ENCODE peak calls at places on chromosomes 1 and 21, in five cellular contexts. U is GM12878, N is HepG2, M is GM12892, X is H1. B is an unnamed sample.

GRCh38 chr1:193763313-193763712 is 576.9 kb upstream of the B3GALT2 start:
- DNase-seq in M (no peak), U (no peak), N (no peak), X (no peak), B (no peak)

GRCh38 chr21:21816778-21817177 is 818.6 kb downstream of the NCAM2 start:
- DNase-seq in N (no peak), X (no peak), M (no peak), U (no peak), B (no peak)

GRCh38 chr1:110743397-110743796 is 68.7 kb upstream of the KCNA3 start:
- DNase-seq in U (no peak), N (no peak), M (no peak), X (no peak), B (no peak)

GRCh38 chr1:234486858-234487830 is 8.2 kb upstream of the TARBP1 start:
- DNase-seq in X (no peak), M (no peak), U (no peak), N (peak), B (no peak)

GRCh38 chr1:93483606-93484005 is 35.7 kb downstream of the FNBP1L start:
- DNase-seq in M (no peak), N (no peak), U (no peak), X (no peak), B (no peak)

GRCh38 chr1:15617874-15618684 is 821 bp downstream of the DDI2 start:
- DNase-seq in U (peak), M (peak), N (peak), X (no peak), B (peak)

GRCh38 chr21:45084121-45084520 is 9.7 kb downstream of the ADARB1 start:
- DNase-seq in X (no peak), U (no peak), M (no peak), N (no peak), B (no peak)

GRCh38 chr1:103074224-103074623 is 34.1 kb downstream of the COL11A1 start:
- DNase-seq in N (no peak), M (no peak), U (no peak), X (no peak), B (no peak)

GRCh38 chr21:27572681-27573080 is 605.8 kb upstream of the ADAMTS5 start:
- DNase-seq in N (no peak), U (no peak), X (no peak), M (no peak), B (no peak)

GRCh38 chr21:45089964-45090363 is 15.6 kb downstream of the ADARB1 start:
- DNase-seq in M (no peak), X (no peak), U (no peak), N (no peak), B (no peak)

GRCh38 chr1:8137406-8138244 is 111.5 kb upstream of the ERRFI1 start:
- DNase-seq in M (no peak), N (peak), X (no peak), U (no peak), B (no peak)

GRCh38 chr21:24023936-24024335 is 1583.3 kb downstream of the MRPL39 start:
- DNase-seq in U (no peak), X (no peak), M (no peak), N (no peak), B (no peak)

GRCh38 chr1:209388358-209388757 is 195.2 kb upstream of the CAMK1G start:
- DNase-seq in N (no peak), X (no peak), U (no peak), M (no peak), B (no peak)

GRCh38 chr1:64775152-64775551 is 30.3 kb downstream of the RAVER2 start:
- DNase-seq in X (no peak), M (no peak), U (no peak), N (no peak), B (no peak)

GRCh38 chr1:8040586-8040985 is 14.5 kb upstream of the ERRFI1 start:
- DNase-seq in N (peak), M (no peak), X (no peak), U (no peak), B (no peak)

GRCh38 chr1:174023438-174023837 is 1.3 kb upstream of the RC3H1 start:
- DNase-seq in M (no peak), X (no peak), U (no peak), N (no peak), B (no peak)

GRCh38 chr1:236429715-236430274 is 35.7 kb downstream of the EDARADD start:
- DNase-seq in U (peak), N (no peak), X (no peak), M (no peak), B (no peak)

GRCh38 chr1:43373034-43373940 is 5.5 kb upstream of the ELOVL1 start:
- DNase-seq in N (no peak), M (no peak), X (no peak), U (no peak), B (no peak)

GRCh38 chr1:223846668-223847007 is 891 bp upstream of the TP53BP2 start:
- DNase-seq in U (no peak), M (no peak), X (no peak), N (peak), B (no peak)

GRCh38 chr1:165717918-165718515 is 19.7 kb upstream of the ALDH9A1 start:
- DNase-seq in U (no peak), N (peak), X (no peak), M (peak), B (peak)

GRCh38 chr1:69523032-69523431 is 44.7 kb upstream of the LRRC7 start:
- DNase-seq in N (no peak), U (no peak), X (no peak), M (no peak), B (no peak)

GRCh38 chr1:220011620-220012019 is 34.7 kb downstream of the EPRS1 start:
- DNase-seq in X (no peak), U (no peak), N (no peak), M (no peak), B (no peak)

GRCh38 chr1:221998186-221998612 is 256.3 kb upstream of the DUSP10 start:
- DNase-seq in N (no peak), U (no peak), X (no peak), M (no peak), B (no peak)

GRCh38 chr1:208851376-208851775 is 607.2 kb upstream of the PLXNA2 start:
- DNase-seq in N (no peak), U (no peak), X (no peak), M (no peak), B (no peak)

GRCh38 chr1:81604982-81605381 is 195.8 kb upstream of the ADGRL2 start:
- DNase-seq in X (no peak), N (no peak), M (no peak), U (no peak), B (no peak)

GRCh38 chr1:218259339-218259738 is 25.8 kb upstream of the RRP15 start:
- DNase-seq in M (no peak), U (no peak), X (no peak), N (no peak), B (no peak)

GRCh38 chr1:244322181-244322580 is 129.5 kb downstream of the ADSS2 start:
- DNase-seq in U (no peak), N (no peak), M (no peak), X (no peak), B (no peak)

GRCh38 chr1:227299238-227299637 is 19.1 kb downstream of the CDC42BPA start:
- DNase-seq in X (no peak), U (no peak), M (no peak), N (no peak), B (no peak)

DNA sequence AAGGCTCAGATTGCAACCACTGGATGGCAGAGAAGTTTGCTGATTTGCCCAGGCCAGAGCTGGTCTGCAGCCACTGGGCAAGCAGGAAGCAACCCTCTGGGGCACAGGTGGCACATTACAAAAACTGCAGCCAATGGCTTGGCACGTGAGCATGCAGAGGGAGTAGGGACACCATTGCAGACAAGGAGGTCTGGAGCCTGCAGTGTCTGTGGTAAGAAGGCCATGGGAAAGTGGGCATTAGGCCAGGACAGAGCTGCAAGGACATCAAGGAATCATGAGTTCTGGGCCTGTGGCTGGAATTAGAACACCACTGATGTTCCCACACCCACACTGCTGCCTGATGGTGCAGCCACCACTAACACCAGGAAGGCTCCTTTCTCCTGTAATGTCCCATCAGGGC is 113.0 kb downstream of the TSEN15 start:
- DNase-seq in M (no peak), N (no peak), X (no peak), U (no peak), B (no peak)
- TF ChIP-seq TAF1 in M (no peak), N (no peak), X (no peak), U (no peak), B (no peak)

GRCh38 chr1:153680120-153680403 is 1.6 kb downstream of the NPR1 start:
- DNase-seq in N (no peak), M (no peak), U (no peak), X (no peak), B (no peak)

GRCh38 chr1:153679337-153680119 is 1.0 kb downstream of the NPR1 start:
- DNase-seq in N (no peak), M (no peak), U (no peak), X (no peak), B (no peak)

GRCh38 chr1:153682730-153683129 is 4.2 kb downstream of the NPR1 start:
- DNase-seq in N (no peak), X (no peak), M (no peak), U (no peak), B (no peak)

GRCh38 chr1:153677718-153678518 is 570 bp upstream of the NPR1 start:
- DNase-seq in U (no peak), N (no peak), M (peak), X (no peak), B (no peak)

GRCh38 chr1:153678519-153679336 is at the start of gene NPR1:
- DNase-seq in X (no peak), M (peak), U (no peak), N (no peak), B (no peak)
- TF ChIP-seq POLR2A in X (no peak), M (no peak), U (no peak), N (no peak), B (no peak)

DNA sequence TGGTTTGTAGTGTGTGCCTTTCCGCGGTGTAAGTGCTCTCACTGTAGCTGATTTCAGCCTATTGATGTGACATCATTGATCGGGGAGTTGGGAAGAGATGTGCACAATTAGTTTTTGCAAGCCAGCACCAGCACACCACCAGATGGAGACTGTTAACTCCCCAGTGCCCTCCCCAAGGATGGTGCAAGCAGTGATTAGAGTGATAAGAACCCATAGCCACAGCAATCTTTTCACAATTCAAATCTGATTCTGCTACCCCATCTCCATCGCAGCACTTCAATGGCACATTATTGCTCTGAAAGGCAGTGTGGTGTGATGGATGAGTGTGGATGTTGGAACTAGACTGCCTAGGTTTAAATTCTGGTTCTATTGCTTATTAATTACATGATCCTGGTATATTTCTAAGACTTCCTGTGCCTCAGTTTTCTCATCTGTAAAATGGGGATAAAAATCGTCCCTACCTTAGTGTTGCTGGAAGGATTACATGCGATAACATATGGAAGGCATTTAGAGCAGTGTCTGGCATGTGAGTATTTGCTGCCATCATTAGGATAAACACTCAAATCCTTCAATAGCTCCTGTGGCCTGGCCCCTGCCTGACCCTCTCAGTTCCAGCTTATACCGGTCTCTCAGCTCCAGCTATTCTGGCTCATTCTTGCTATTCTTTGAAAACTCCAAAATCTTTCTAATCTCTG is 6.7 kb downstream of the CSF3R start:
- DNase-seq in U (no peak), X (no peak), M (no peak), N (no peak), B (no peak)
- TF ChIP-seq TAF1 in U (no peak), X (no peak), M (no peak), N (no peak), B (no peak)

GRCh38 chr1:232226197-232226681 is 403.7 kb downstream of the SIPA1L2 start:
- DNase-seq in U (no peak), N (no peak), X (peak), M (no peak), B (no peak)
- TF ChIP-seq POLR2A in U (no peak), N (no peak), X (no peak), M (no peak), B (no peak)

GRCh38 chr1:83509229-83509870 is 489.6 kb downstream of the TTLL7 start:
- DNase-seq in M (no peak), N (no peak), X (no peak), U (no peak), B (no peak)

GRCh38 chr1:83515566-83516169 is 483.3 kb downstream of the TTLL7 start:
- DNase-seq in U (no peak), N (no peak), X (no peak), M (no peak), B (no peak)

GRCh38 chr1:83508485-83509151 is 490.3 kb downstream of the TTLL7 start:
- DNase-seq in X (no peak), U (peak), M (peak), N (no peak), B (no peak)

GRCh38 chr1:83512371-83513004 is 486.4 kb downstream of the TTLL7 start:
- DNase-seq in M (no peak), X (no peak), U (no peak), N (no peak), B (no peak)

DNA sequence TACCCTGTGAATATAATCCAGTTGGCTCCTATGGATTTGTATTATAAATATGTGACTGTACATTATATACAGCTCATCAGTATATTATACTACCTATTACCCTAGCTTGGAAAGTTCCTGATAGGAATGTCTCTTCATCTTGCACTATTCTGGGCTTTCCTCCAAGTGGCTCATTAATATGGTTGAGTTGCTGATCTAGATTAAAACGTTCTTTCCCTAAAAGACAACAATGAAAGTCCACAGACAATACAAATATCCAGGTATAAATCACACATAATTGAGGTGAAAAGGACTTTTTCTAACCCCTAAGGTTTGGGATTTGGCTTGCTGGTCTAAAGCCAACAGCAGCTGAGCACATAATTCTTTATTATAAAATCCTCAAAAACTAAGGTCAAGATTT is 487.6 kb downstream of the TTLL7 start:
- DNase-seq in M (no peak), X (no peak), N (no peak), U (no peak), B (no peak)
- TF ChIP-seq TAF1 in M (no peak), X (no peak), N (no peak), U (no peak), B (no peak)

GRCh38 chr1:54945393-54945936 is 35.0 kb upstream of the TMEM61 start:
- DNase-seq in U (no peak), N (no peak), M (no peak), X (no peak), B (no peak)
- TF ChIP-seq POLR2A in U (no peak), N (no peak), M (no peak), X (no peak), B (no peak)

DNA sequence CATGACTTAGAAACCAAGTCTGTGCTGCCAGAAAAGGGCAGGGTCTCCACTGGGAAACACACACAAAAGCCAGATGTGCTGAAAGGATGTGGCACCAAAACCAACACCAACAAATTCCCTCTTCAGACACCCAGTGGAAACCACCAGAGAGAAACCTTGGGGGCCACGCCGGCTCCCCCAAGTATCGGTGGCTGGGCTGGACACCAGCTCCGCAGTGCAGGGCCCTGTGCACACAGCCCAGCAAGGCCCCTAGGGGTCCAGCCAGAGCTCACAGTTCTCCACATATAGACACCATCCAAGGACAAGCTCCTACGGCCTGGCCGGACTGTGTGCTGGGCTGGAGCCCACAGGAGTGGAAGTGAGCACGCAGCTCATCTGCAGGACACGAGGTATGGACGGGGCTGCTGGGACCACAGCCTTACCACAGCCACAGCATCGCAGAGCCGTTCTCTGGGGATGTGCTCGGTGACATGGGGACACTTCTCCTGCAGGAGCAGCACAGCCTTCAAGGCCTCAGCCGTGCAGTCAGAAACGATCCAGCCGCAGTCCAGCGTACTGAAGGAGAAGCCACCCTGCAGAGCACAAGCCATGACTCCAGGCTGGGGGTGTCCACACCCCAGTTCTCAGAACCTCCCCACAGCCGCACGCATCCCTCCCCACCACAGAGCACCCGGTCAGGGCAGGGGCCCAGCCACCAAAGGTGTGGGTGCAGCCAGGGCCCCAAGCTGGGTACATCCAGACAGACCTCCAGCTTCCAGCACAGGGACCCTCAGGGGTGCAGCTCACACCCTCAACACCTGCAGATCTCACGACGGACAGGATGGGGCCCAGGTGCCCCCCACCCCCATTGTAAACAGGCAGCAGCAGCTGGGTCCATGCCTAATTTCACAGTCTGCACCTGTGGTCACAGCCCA is 21.3 kb downstream of the LSS start:
- DNase-seq in N (no peak), X (no peak), M (no peak), U (no peak), B (no peak)
- TF ChIP-seq TAF1 in N (no peak), X (no peak), M (no peak), U (no peak), B (no peak)

DNA sequence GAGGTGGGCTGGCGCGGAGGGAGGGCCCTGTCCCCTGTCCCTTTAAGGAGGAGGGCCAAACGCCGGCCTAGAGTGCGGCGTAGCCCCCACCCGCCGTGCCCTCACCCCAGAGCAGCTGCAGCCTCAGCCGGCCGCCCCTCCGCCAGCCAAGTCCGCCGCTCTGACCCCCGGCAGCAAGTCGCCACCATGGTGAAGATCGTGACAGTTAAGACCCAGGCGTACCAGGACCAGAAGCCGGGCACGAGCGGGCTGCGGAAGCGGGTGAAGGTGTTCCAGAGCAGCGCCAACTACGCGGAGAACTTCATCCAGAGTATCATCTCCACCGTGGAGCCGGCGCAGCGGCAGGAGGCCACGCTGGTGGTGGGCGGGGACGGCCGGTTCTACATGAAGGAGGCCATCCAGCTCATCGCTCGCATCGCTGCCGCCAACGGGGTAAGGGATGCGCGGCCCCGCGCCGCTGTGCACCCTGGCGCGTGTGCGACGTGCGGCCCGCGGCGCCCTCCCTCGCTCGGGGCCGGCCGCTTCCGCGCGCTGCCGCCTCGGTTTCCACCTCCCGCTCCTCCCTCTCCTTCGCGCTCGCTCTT is at the start of gene PGM1:
- DNase-seq in U (peak), N (peak), X (peak), M (peak), B (peak)
- TF ChIP-seq POLR2A in U (peak), N (peak), X (no peak), M (peak), B (peak)

DNA sequence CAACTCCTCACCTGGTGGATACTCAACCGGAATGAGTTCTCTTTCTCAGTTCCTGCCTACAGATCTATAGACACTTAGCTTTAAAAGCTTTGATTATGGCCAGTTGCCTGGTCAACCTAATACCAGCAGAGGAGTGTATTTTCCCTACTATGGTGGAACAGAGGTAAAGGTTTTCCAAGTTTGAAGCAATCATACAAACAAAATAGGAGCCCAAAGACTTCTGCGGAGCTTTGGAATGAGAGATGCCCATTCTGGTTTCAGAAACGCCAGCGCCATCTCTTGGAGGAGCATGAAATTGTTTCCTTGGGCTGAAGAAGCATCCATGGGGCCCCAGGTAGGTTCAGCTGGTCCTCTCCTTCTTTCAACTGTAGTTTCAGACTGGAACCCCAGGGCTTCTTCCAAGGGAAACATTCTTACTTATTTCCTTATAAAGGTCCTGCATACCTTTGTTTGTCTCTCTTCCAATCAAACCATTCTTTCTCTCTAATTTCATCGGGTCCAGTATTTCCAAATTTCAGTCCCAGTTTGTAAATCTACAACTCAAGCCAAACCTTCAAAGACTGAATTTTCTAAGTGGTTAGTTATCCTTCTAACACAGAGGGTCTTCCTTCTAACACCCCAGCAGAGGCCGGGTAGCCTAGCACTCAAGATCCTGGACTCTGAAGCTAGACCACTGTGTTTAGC is 95.9 kb downstream of the KCNJ15 start:
- DNase-seq in N (peak), X (no peak), M (no peak), U (no peak), B (peak)
- TF ChIP-seq TAF1 in N (no peak), X (no peak), M (no peak), U (no peak), B (no peak)

B was measured in GM12891.